ENCODE peak calls at places on chromosome 21, in five cellular contexts. S is astrocyte of the cerebellum; U is foreskin fibroblast; E is CD8-positive, alpha-beta T cell; F is PC-9. L is an unnamed sample.

GRCh38 chr21:38337793-38338192 is 81.0 kb downstream of the KCNJ15 start:
- DNase-seq in S (no peak), U (no peak), E (no peak), F (no peak), L (no peak)

GRCh38 chr21:37580690-37581089 is 214.1 kb downstream of the DYRK1A start:
- DNase-seq in S (no peak), U (peak; percentile 8), E (no peak), F (no peak), L (no peak)

GRCh38 chr21:28299946-28300345 is 692.7 kb downstream of the LTN1 start:
- DNase-seq in S (no peak), U (no peak), E (no peak), F (no peak), L (no peak)

GRCh38 chr21:38914531-38915385 is 109.0 kb downstream of the ETS2 start:
- DNase-seq in S (no peak), U (peak; percentile 29), E (no peak), F (peak; percentile 13), L (no peak)

GRCh38 chr21:26835027-26835713 is 10.0 kb downstream of the ADAMTS1 start:
- DNase-seq in S (no peak), U (peak; percentile 80), E (no peak), F (no peak), L (no peak)

GRCh38 chr21:37908691-37909090 is 7.6 kb downstream of the KCNJ6 start:
- DNase-seq in S (no peak), U (no peak), E (no peak), F (no peak), L (no peak)

GRCh38 chr21:41477641-41478318 is 30.2 kb downstream of the TMPRSS2 start:
- DNase-seq in S (peak; percentile 52), U (peak; percentile 6), E (no peak), F (peak; percentile 49), L (no peak)

GRCh38 chr21:37032293-37032692 is 25.8 kb downstream of the RIPPLY3 start:
- DNase-seq in S (no peak), U (no peak), E (no peak), F (no peak), L (no peak)

GRCh38 chr21:34011660-34012059 is 61.7 kb upstream of the MRPS6 start:
- DNase-seq in S (no peak), U (peak; percentile 15), E (no peak), F (no peak), L (no peak)

GRCh38 chr21:29148535-29148934 is 18.1 kb downstream of the MAP3K7CL start:
- DNase-seq in S (peak; percentile 91), U (peak; percentile 85), E (no peak), F (no peak), L (no peak)

GRCh38 chr21:39386194-39386593 is 37.3 kb upstream of the HMGN1 start:
- DNase-seq in S (no peak), U (peak; percentile 60), E (peak; percentile 36), F (no peak), L (peak; percentile 67)

GRCh38 chr21:37914211-37914900 is 1.9 kb downstream of the KCNJ6 start:
- DNase-seq in S (no peak), U (peak; percentile 35), E (no peak), F (no peak), L (no peak)

GRCh38 chr21:29470397-29470796 is 171.7 kb downstream of the BACH1 start:
- DNase-seq in S (no peak), U (no peak), E (no peak), F (no peak), L (no peak)

GRCh38 chr21:38735807-38736206 is 69.9 kb upstream of the ETS2 start:
- DNase-seq in S (no peak), U (no peak), E (no peak), F (no peak), L (no peak)

GRCh38 chr21:25396135-25396711 is 211.1 kb downstream of the MRPL39 start:
- DNase-seq in S (no peak), U (no peak), E (peak; percentile 30), F (no peak), L (no peak)

GRCh38 chr21:16590186-16590585 is 860.4 kb downstream of the USP25 start:
- DNase-seq in S (no peak), U (no peak), E (no peak), F (no peak), L (no peak)

GRCh38 chr21:26391166-26391565 is 181.9 kb downstream of the CYYR1 start:
- DNase-seq in S (no peak), U (peak; percentile 50), E (no peak), F (no peak), L (no peak)

GRCh38 chr21:18522181-18522771 is 118.7 kb upstream of the TMPRSS15 start:
- DNase-seq in S (peak; percentile 24), U (no peak), E (no peak), F (no peak), L (no peak)

GRCh38 chr21:20004353-20004752 is 993.9 kb upstream of the NCAM2 start:
- DNase-seq in S (no peak), U (no peak), E (no peak), F (no peak), L (no peak)

GRCh38 chr21:37153193-37153934 is 80.3 kb downstream of the TTC3 start:
- DNase-seq in S (peak; percentile 34), U (peak; percentile 62), E (no peak), F (no peak), L (no peak)

GRCh38 chr21:33036430-33037162 is 10.9 kb downstream of the OLIG2 start:
- DNase-seq in S (no peak), U (peak; percentile 69), E (peak; percentile 29), F (no peak), L (no peak)

GRCh38 chr21:33451634-33452071 is 28.1 kb downstream of the TMEM50B start:
- DNase-seq in S (no peak), U (peak; percentile 39), E (no peak), F (no peak), L (no peak)

GRCh38 chr21:26167593-26167992 is 3.0 kb downstream of the APP start:
- DNase-seq in S (no peak), U (no peak), E (no peak), F (no peak), L (no peak)

GRCh38 chr21:17441370-17441769 is 71.5 kb upstream of the CXADR start:
- DNase-seq in S (peak; percentile 63), U (peak; percentile 32), E (no peak), F (peak; percentile 23), L (no peak)

GRCh38 chr21:25036775-25037174 is 570.5 kb downstream of the MRPL39 start:
- DNase-seq in S (no peak), U (no peak), E (no peak), F (no peak), L (no peak)

GRCh38 chr21:37071561-37072238 is 1.2 kb downstream of the PIGP start:
- DNase-seq in S (no peak), U (peak; percentile 88), E (no peak), F (no peak), L (peak; percentile 74)

GRCh38 chr21:26199471-26199870 is 28.9 kb upstream of the APP start:
- DNase-seq in S (no peak), U (peak; percentile 83), E (no peak), F (no peak), L (no peak)

GRCh38 chr21:39082656-39083376 is 100.4 kb downstream of the PSMG1 start:
- DNase-seq in S (no peak), U (no peak), E (no peak), F (no peak), L (no peak)

GRCh38 chr21:33685613-33686197 is 43.4 kb downstream of the ITSN1 start:
- DNase-seq in S (peak; percentile 66), U (peak; percentile 79), E (no peak), F (no peak), L (no peak)

GRCh38 chr21:38236232-38236631 is 20.6 kb upstream of the KCNJ15 start:
- DNase-seq in S (no peak), U (no peak), E (no peak), F (no peak), L (no peak)

GRCh38 chr21:41768371-41769042 is 1.7 kb upstream of the RIPK4 start:
- DNase-seq in S (no peak), U (peak; percentile 85), E (no peak), F (peak; percentile 28), L (no peak)

GRCh38 chr21:16418211-16418610 is 688.4 kb downstream of the USP25 start:
- DNase-seq in S (no peak), U (peak; percentile 30), E (no peak), F (no peak), L (no peak)

DNA sequence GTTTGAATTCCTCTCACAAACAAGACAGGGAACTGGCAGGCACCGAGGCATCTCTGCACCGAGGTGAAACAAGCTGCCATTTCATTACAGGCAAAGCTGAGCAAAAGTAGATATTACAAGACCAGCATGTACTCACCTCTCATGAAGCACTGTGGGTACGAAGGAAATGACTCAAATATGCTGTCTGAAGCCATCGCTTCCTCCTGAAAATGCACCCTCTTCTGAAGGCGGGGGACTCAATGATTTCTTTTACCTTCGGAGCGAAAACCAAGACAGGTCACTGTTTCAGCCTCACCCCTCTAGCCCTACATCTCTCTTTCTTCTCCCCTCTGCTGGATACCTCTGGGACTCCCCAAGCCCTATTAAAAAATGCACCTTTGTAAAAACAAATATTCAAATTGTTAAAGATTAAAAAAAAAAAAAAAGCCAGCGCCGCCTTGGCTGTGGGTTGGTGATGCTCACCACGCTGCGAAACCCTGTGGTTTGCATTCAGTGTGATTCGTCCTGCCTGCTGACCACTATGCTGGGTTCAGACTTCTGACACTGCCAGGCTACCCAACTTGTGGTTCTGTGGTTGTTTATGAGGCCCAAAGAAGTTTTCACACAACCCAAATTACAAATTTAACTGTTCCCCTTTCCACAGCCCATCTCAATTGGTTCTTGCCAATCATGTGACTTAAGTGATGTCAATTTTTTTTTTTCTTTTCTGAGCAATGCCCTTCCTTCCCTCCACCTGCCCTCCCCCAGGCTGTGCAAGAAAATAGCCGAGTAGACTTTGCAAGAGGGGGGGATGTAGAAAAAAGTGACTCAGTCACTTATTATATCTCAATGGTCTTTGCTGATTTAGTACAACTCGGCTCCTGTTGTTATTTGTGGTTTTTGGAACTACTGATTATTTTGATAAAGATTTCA is at the start of gene RUNX1:
- DNase-seq in S (peak; percentile 84), U (peak; percentile 54), E (peak; percentile 84), F (peak; percentile 45), L (peak; percentile 59)
- H3K4me3 ChIP-seq in S (peak within 1 kb of the TSS; percentile 44), U (peak within 1 kb of the TSS; percentile 29), E (peak within 1 kb of the TSS; percentile 75), F (peak within 1 kb of the TSS; percentile 70), L (peak within 1 kb of the TSS; percentile 80)

DNA sequence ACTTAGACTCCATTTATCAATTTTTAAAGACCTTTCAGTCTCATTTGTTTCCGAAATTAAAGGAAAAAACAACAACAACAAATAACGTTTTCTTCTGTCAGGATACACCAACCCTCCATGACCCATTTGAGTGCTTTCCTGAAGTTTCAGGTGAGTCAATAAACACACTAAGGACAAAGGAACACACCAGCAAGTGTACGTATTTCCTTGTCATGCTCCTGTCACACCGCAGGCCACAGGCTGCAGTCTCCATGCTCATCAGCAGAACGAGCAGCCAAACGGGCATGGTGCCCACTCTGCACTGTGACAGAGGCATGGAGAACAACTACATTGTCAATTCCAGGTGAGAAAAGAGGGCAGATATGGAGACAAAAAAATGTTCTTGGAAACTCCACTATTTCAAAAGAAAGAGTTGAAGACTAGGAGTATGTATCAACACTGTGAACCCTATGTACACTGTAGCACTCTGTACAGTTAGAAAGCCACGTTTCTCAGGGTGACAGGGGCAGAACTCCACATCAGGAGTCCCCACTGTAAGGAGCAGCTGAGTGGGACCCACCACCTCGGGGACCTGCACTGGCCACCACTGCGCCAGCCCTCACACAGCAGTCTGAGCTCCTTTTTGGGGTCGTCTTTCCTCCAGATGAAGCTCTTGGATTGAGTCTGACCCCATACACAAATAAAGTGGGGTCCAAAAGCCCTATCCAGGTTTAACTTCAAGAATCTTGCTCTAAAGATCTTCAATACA is 2.6 kb downstream of the PTTG1IP start:
- DNase-seq in S (no peak), U (no peak), E (peak; percentile 59), F (peak; percentile 29), L (peak; percentile 74)
- H3K4me3 ChIP-seq in S (peak overlapping the region; percentile 89), U (peak overlapping the region; percentile 18), E (peak overlapping the region; percentile 76), F (peak overlapping the region; percentile 75), L (peak overlapping the region; percentile 90)

GRCh38 chr21:44996983-44997936 is 57.4 kb downstream of the SLX9 start:
- DNase-seq in S (no peak), U (no peak), E (no peak), F (no peak), L (peak; percentile 56)
- H3K4me3 ChIP-seq in S (no peak overlapping the region), U (no peak overlapping the region), E (no peak overlapping the region), F (no peak overlapping the region), L (no peak overlapping the region)

GRCh38 chr21:45423968-45424853 is 19.2 kb downstream of the COL18A1 start:
- DNase-seq in S (no peak), U (no peak), E (no peak), F (no peak), L (no peak)
- H3K4me3 ChIP-seq in S (no peak overlapping the region), U (no peak overlapping the region), E (no peak overlapping the region), F (no peak overlapping the region), L (no peak overlapping the region)